ENCODE peak calls at places on chromosomes 16 and 17, in six cellular contexts. E, M, H, A, N and R are unnamed samples.

GRCh38 chr16:21950782-21951521 is 2.2 kb upstream of the UQCRC2 start:
- DNase-seq in E (no peak), M (peak), H (peak), A (peak), N (peak), R (peak)

GRCh38 chr17:1039119-1039507 is 42.2 kb downstream of the TIMM22 start:
- DNase-seq in E (no peak), M (no peak), H (no peak), A (no peak), N (no peak), R (no peak)

GRCh38 chr17:38605852-38606645 is at the start of gene SRCIN1:
- DNase-seq in E (peak), M (peak), H (peak), A (no peak), N (no peak), R (no peak)

GRCh38 chr17:32759476-32759875 is 117.4 kb downstream of the MYO1D start:
- DNase-seq in E (no peak), M (no peak), H (no peak), A (no peak), N (no peak), R (no peak)

GRCh38 chr17:49031965-49032928 is 35.1 kb downstream of the IGF2BP1 start:
- DNase-seq in E (no peak), M (peak), H (peak), A (peak), N (peak), R (peak)

GRCh38 chr16:80065565-80065964 is 465.0 kb upstream of the MAF start:
- DNase-seq in E (no peak), M (no peak), H (no peak), A (no peak), N (no peak), R (no peak)

GRCh38 chr17:67113481-67113880 is 69.1 kb downstream of the CACNG1 start:
- DNase-seq in E (no peak), M (no peak), H (no peak), A (no peak), N (no peak), R (no peak)

GRCh38 chr17:83122834-83123233 is 43.4 kb downstream of the METRNL start:
- DNase-seq in E (peak), M (no peak), H (peak), A (no peak), N (no peak), R (no peak)

GRCh38 chr17:50501906-50502642 is 6.2 kb upstream of the MYCBPAP start:
- DNase-seq in E (no peak), M (no peak), H (no peak), A (peak), N (no peak), R (no peak)

GRCh38 chr16:50360779-50361178 is 8.0 kb downstream of the BRD7 start:
- DNase-seq in E (no peak), M (no peak), H (no peak), A (no peak), N (no peak), R (no peak)

GRCh38 chr17:36668824-36669223 is 67.4 kb downstream of the MRM1 start:
- DNase-seq in E (no peak), M (no peak), H (no peak), A (no peak), N (no peak), R (no peak)

GRCh38 chr17:44005865-44006580 is 1.6 kb downstream of the NAGS start:
- DNase-seq in E (peak), M (peak), H (peak), A (no peak), N (peak), R (no peak)

GRCh38 chr16:1043831-1044514 is 28.6 kb upstream of the SSTR5 start:
- DNase-seq in E (no peak), M (no peak), H (no peak), A (no peak), N (no peak), R (no peak)

GRCh38 chr17:56230660-56231059 is 77.4 kb downstream of the ANKFN1 start:
- DNase-seq in E (no peak), M (no peak), H (no peak), A (peak), N (no peak), R (peak)

GRCh38 chr16:86663691-86664517 is 85.6 kb downstream of the FOXL1 start:
- DNase-seq in E (peak), M (no peak), H (no peak), A (peak), N (peak), R (no peak)

GRCh38 chr17:1744551-1745512 is 2.2 kb downstream of the SERPINF2 start:
- DNase-seq in E (no peak), M (no peak), H (no peak), A (no peak), N (no peak), R (no peak)

GRCh38 chr16:68728558-68728957 is 8.5 kb upstream of the CDH1 start:
- DNase-seq in E (no peak), M (no peak), H (no peak), A (no peak), N (no peak), R (no peak)

GRCh38 chr16:51441331-51441730 is 290.3 kb upstream of the SALL1 start:
- DNase-seq in E (no peak), M (no peak), H (no peak), A (no peak), N (no peak), R (no peak)

GRCh38 chr16:57541754-57542435 is 548 bp upstream of the ADGRG5 start:
- DNase-seq in E (peak), M (no peak), H (no peak), A (no peak), N (no peak), R (no peak)

GRCh38 chr17:55332296-55333041 is 67.7 kb downstream of the HLF start:
- DNase-seq in E (no peak), M (no peak), H (no peak), A (no peak), N (no peak), R (no peak)

GRCh38 chr17:57109393-57110151 is 24.5 kb downstream of the AKAP1 start:
- DNase-seq in E (no peak), M (peak), H (peak), A (no peak), N (no peak), R (no peak)

GRCh38 chr16:14003119-14003570 is 68.0 kb upstream of the MRTFB start:
- DNase-seq in E (peak), M (peak), H (peak), A (peak), N (peak), R (no peak)

GRCh38 chr16:49854227-49855203 is 1.4 kb downstream of the ZNF423 start:
- DNase-seq in E (peak), M (peak), H (peak), A (peak), N (peak), R (no peak)

GRCh38 chr16:82344157-82344556 is 174.1 kb upstream of the MPHOSPH6 start:
- DNase-seq in E (no peak), M (peak), H (peak), A (no peak), N (no peak), R (no peak)
- TF ChIP-seq CTCF in E (no peak), M (peak), H (peak), A (peak), N (peak), R (peak)

GRCh38 chr16:2061526-2061925 is 13.7 kb downstream of the TSC2 start:
- DNase-seq in E (no peak), M (no peak), H (no peak), A (no peak), N (no peak), R (no peak)
- H3K4me3 ChIP-seq in E (no peak), M (no peak), H (no peak), A (no peak), N (no peak), R (no peak)

GRCh38 chr16:76926042-76926441 is 264.9 kb upstream of the MON1B start:
- DNase-seq in E (no peak), M (no peak), H (no peak), A (no peak), N (no peak), R (no peak)
- TF ChIP-seq CTCF in E (no peak), M (no peak), H (no peak), A (no peak), N (no peak), R (no peak)

GRCh38 chr17:80883831-80884735 is 107.6 kb upstream of the CHMP6 start:
- DNase-seq in E (no peak), M (no peak), H (no peak), A (no peak), N (no peak), R (no peak)
- H3K4me3 ChIP-seq in E (no peak), M (no peak), H (no peak), A (no peak), N (no peak), R (no peak)

GRCh38 chr16:27448531-27449433 is 46.8 kb downstream of the IL21R start:
- DNase-seq in E (no peak), M (no peak), H (no peak), A (no peak), N (no peak), R (no peak)

GRCh38 chr16:27444470-27444869 is 42.5 kb downstream of the IL21R start:
- DNase-seq in E (no peak), M (no peak), H (no peak), A (no peak), N (no peak), R (no peak)

GRCh38 chr16:27444015-27444414 is 42.0 kb downstream of the IL21R start:
- DNase-seq in E (no peak), M (no peak), H (no peak), A (peak), N (no peak), R (peak)

GRCh38 chr16:27446721-27447120 is 44.7 kb downstream of the IL21R start:
- DNase-seq in E (no peak), M (no peak), H (no peak), A (no peak), N (no peak), R (no peak)

GRCh38 chr16:27445502-27446175 is 43.7 kb downstream of the IL21R start:
- DNase-seq in E (no peak), M (no peak), H (no peak), A (no peak), N (no peak), R (no peak)
- TF ChIP-seq CTCF in E (no peak), M (no peak), H (peak), A (peak), N (no peak), R (no peak)

GRCh38 chr17:74815067-74815466 is 38.9 kb upstream of the NAT9 start:
- DNase-seq in E (no peak), M (no peak), H (no peak), A (no peak), N (no peak), R (no peak)

GRCh38 chr17:74815671-74816370 is 39.7 kb upstream of the NAT9 start:
- DNase-seq in E (no peak), M (peak), H (peak), A (no peak), N (peak), R (no peak)

GRCh38 chr17:74820037-74820436 is 39.6 kb downstream of the GRIN2C start:
- DNase-seq in E (no peak), M (no peak), H (no peak), A (no peak), N (no peak), R (no peak)

GRCh38 chr17:74816883-74817620 is 40.9 kb upstream of the NAT9 start:
- DNase-seq in E (no peak), M (no peak), H (no peak), A (no peak), N (no peak), R (no peak)

DNA sequence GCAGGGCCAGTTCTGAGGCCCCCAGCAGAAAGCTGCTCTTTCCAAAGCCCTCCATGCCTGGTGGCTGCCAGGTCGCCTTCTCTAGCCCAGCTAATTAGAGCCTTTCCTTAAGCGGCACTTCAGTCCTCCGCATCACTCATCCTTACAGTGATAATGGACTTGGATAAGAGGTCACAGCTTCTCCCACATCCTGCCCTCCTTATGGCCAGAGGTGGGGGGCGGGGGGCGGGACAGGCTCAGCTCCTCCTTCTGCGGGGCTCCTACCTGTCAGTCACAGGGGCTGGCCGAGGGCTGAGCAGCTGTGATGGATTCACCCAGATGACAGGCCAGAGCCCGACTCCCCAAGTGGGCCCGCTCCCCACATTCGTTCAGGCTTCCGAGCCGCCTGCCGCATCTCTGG is 41.4 kb downstream of the GRIN2C start:
- DNase-seq in E (no peak), M (no peak), H (peak), A (no peak), N (no peak), R (no peak)
- H3K4me3 ChIP-seq in E (no peak), M (no peak), H (no peak), A (no peak), N (no peak), R (no peak)

GRCh38 chr16:55411231-55411630 is 67.8 kb upstream of the MMP2 start:
- DNase-seq in E (no peak), M (peak), H (no peak), A (no peak), N (no peak), R (no peak)
- TF ChIP-seq CTCF in E (no peak), M (no peak), H (no peak), A (no peak), N (no peak), R (no peak)